ENCODE peak calls at places on chromosome 7, in six cellular contexts. Q is cardiac muscle cell, F is HFFc6, V is WERI-Rb-1, P is CD14-positive monocyte, L is neural crest cell. Z is an unnamed sample.

GRCh38 chr7:115965241-115965640 is 65.3 kb downstream of the TFEC start:
- DNase-seq in V (no peak), F (no peak), Q (no peak), L (no peak), P (no peak), Z (no peak)

GRCh38 chr7:132380065-132380464 is 196.2 kb downstream of the PLXNA4 start:
- DNase-seq in F (no peak), V (no peak), L (no peak), Q (peak), P (no peak), Z (no peak)

GRCh38 chr7:47735431-47736345 is 153.8 kb upstream of the TNS3 start:
- DNase-seq in V (no peak), L (no peak), F (no peak), P (no peak), Q (no peak), Z (peak)

GRCh38 chr7:128783143-128783799 is 7.7 kb upstream of the OPN1SW start:
- DNase-seq in L (peak), V (no peak), F (peak), Q (peak), P (no peak), Z (no peak)

GRCh38 chr7:126818393-126819196 is 434.1 kb downstream of the GRM8 start:
- DNase-seq in P (no peak), V (no peak), F (no peak), Q (no peak), L (no peak), Z (no peak)

GRCh38 chr7:95476904-95477594 is 8.7 kb upstream of the ASB4 start:
- DNase-seq in F (peak), P (no peak), L (peak), Q (peak), V (peak), Z (no peak)

GRCh38 chr7:130959743-130960207 is 225.8 kb upstream of the KLF14 start:
- DNase-seq in Q (peak), L (no peak), F (peak), V (no peak), P (no peak), Z (no peak)

GRCh38 chr7:14340415-14341079 is 351.1 kb upstream of the ETV1 start:
- DNase-seq in Q (no peak), F (no peak), L (no peak), V (no peak), P (no peak), Z (no peak)

GRCh38 chr7:130982160-130982638 is 248.2 kb upstream of the KLF14 start:
- DNase-seq in F (peak), P (no peak), L (no peak), V (peak), Q (peak), Z (no peak)

GRCh38 chr7:84637568-84638338 is 443.2 kb upstream of the SEMA3A start:
- DNase-seq in L (no peak), P (no peak), Q (peak), V (no peak), F (peak), Z (peak)

GRCh38 chr7:42900842-42901241 is 11.0 kb downstream of the C7orf25 start:
- DNase-seq in L (no peak), V (no peak), F (no peak), Q (no peak), P (no peak), Z (no peak)

GRCh38 chr7:47939425-47940036 is 8.7 kb downstream of the PKD1L1 start:
- DNase-seq in F (no peak), Q (no peak), P (no peak), L (no peak), V (no peak), Z (no peak)

GRCh38 chr7:38323156-38323555 is 49.7 kb upstream of the TARP start:
- DNase-seq in P (no peak), F (no peak), Q (no peak), V (no peak), L (no peak), Z (no peak)

GRCh38 chr7:158061884-158062656 is 525.6 kb downstream of the PTPRN2 start:
- DNase-seq in F (no peak), V (no peak), L (no peak), P (no peak), Q (no peak), Z (peak)

GRCh38 chr7:65436163-65436562 is 62.5 kb downstream of the ZNF92 start:
- DNase-seq in P (no peak), V (no peak), L (no peak), Q (no peak), F (no peak), Z (no peak)

GRCh38 chr7:127895814-127896280 is 135.4 kb downstream of the LRRC4 start:
- DNase-seq in V (no peak), P (no peak), F (no peak), Q (no peak), L (no peak), Z (no peak)

GRCh38 chr7:6169805-6170520 is 102.5 kb downstream of the CYTH3 start:
- DNase-seq in V (peak), P (peak), F (no peak), L (no peak), Q (no peak), Z (peak)

GRCh38 chr7:81457858-81458522 is 311.9 kb downstream of the HGF start:
- DNase-seq in P (no peak), L (no peak), Q (peak), F (peak), V (no peak), Z (no peak)

GRCh38 chr7:74343281-74344127 is 54.3 kb downstream of the CLIP2 start:
- DNase-seq in L (no peak), P (no peak), V (no peak), Q (peak), F (peak), Z (no peak)

GRCh38 chr7:138395763-138396162 is 64.3 kb upstream of the TRIM24 start:
- DNase-seq in Q (no peak), L (no peak), V (no peak), P (no peak), F (no peak), Z (no peak)

DNA sequence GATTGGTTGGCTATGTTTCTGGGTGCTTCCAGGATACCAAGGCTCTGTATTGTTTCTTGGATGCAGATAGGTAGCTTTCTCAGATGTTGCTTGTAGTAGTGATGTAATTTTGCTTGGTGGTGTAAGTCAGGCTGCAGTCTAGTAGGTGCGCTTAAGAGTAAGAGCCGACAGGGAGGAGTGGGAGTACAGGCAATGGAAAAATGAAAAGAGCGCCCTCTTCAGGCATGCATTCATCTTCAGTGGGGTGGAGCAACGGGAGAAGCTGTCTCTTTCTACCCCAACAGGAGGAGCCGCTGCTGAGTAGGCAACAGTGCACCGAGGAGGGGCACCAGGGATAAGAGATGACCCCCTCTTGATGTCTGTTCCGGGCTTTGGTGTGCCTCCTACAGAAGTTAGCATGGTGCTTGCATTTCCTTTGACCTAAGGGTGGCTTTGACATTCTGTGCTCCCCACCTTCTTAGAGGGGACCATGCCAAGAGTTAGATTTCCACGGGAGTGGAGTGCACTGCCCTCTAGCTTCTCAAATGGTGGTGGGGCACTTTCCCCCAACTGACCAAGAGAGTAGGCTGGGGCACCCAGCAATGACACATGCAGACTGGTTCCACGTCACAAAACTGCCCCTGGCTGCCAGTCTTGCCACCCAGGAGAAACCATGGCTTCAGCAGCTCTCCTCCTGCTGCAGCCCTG is 56.1 kb downstream of the ZNF783 start:
- DNase-seq in V (no peak), L (no peak), P (no peak), Q (no peak), F (no peak), Z (no peak)
- TF ChIP-seq CTCF in V (peak), L (no peak), P (no peak), Q (no peak), F (peak), Z (peak)

DNA sequence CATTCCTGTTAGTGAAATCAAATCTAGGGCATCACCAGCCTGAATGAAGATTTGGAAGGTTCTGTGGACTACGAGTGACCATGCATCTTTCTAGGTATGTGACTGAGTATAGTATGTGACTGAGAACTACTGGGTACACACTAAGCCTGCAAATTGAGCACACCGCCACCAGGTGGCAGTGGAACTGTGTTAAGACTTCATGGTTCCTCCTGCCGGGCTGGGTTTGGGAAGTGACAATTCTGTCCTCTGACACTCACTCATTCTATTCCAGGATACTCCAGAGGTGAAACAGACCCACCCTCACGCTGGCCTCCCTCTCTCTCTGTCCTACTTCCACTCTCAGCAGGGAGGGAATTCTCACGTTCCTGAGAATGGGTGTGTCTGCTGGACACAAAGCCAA is 84.0 kb upstream of the TMEM248 start:
- DNase-seq in L (peak), Q (peak), P (peak), V (peak), F (no peak), Z (peak)
- TF ChIP-seq CTCF in L (peak), Q (peak), P (peak), V (peak), F (peak), Z (peak)

GRCh38 chr7:124074007-124074406 is 41.1 kb upstream of the TMEM229A start:
- DNase-seq in V (no peak), L (no peak), P (no peak), F (no peak), Q (no peak), Z (no peak)

GRCh38 chr7:124076844-124077243 is 44.0 kb upstream of the TMEM229A start:
- DNase-seq in V (no peak), F (no peak), P (no peak), Q (no peak), L (no peak), Z (no peak)

GRCh38 chr7:124073325-124073676 is 40.4 kb upstream of the TMEM229A start:
- DNase-seq in L (no peak), Q (no peak), P (no peak), F (no peak), V (no peak), Z (no peak)

GRCh38 chr7:124072603-124073324 is 39.9 kb upstream of the TMEM229A start:
- DNase-seq in P (no peak), L (no peak), F (peak), V (no peak), Q (peak), Z (no peak)

GRCh38 chr7:124077546-124077945 is 44.7 kb upstream of the TMEM229A start:
- DNase-seq in Q (no peak), P (no peak), V (no peak), F (no peak), L (no peak), Z (no peak)
- TF ChIP-seq CTCF in Q (no peak), P (no peak), V (no peak), F (peak), L (peak), Z (no peak)

GRCh38 chr7:31937982-31938381 is 132.2 kb downstream of the PDE1C start:
- DNase-seq in P (no peak), L (no peak), V (no peak), F (no peak), Q (no peak), Z (no peak)

GRCh38 chr7:31940167-31940566 is 130.0 kb downstream of the PDE1C start:
- DNase-seq in Q (no peak), L (no peak), P (no peak), V (no peak), F (no peak), Z (no peak)

GRCh38 chr7:31939076-31939475 is 131.1 kb downstream of the PDE1C start:
- DNase-seq in L (no peak), Q (no peak), F (no peak), P (no peak), V (no peak), Z (no peak)

GRCh38 chr7:31935671-31936070 is 134.5 kb downstream of the PDE1C start:
- DNase-seq in L (no peak), Q (no peak), F (no peak), V (no peak), P (no peak), Z (no peak)

GRCh38 chr7:31938650-31939049 is 131.6 kb downstream of the PDE1C start:
- DNase-seq in L (no peak), Q (no peak), V (no peak), F (no peak), P (no peak), Z (no peak)
- TF ChIP-seq CTCF in L (peak), Q (no peak), V (peak), F (peak), P (no peak), Z (peak)

GRCh38 chr7:13312327-13312726 is 624.9 kb downstream of the ARL4A start:
- DNase-seq in F (no peak), P (no peak), V (no peak), Q (no peak), L (peak), Z (no peak)

GRCh38 chr7:13308423-13308822 is 621.0 kb downstream of the ARL4A start:
- DNase-seq in F (no peak), L (no peak), Q (no peak), V (no peak), P (no peak), Z (no peak)

GRCh38 chr7:13309535-13309934 is 622.1 kb downstream of the ARL4A start:
- DNase-seq in F (no peak), Q (no peak), V (no peak), P (no peak), L (no peak), Z (no peak)
- TF ChIP-seq CTCF in F (peak), Q (no peak), V (no peak), P (no peak), L (no peak), Z (peak)

DNA sequence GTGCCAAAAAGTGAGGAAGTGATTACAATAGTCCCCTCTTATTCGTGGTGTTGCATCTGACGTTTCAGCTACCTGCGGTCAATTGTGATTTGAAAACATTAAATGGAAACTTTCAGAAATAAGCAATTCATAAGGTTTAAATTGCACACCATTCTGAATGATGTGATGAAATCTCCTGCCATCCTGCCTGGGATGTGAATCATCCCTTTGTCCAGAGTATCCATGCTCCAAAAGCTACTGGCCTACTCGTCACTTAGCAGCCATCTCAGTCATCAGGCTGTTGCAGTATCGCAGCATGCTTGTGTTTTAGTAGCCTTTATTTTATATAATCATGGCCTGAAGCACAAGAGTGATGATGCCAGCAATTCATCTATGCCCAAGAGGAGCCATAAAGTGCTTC is 97.7 kb upstream of the CDCA7L start:
- DNase-seq in P (no peak), Q (no peak), F (no peak), V (no peak), L (no peak), Z (no peak)
- TF ChIP-seq CTCF in P (no peak), Q (no peak), F (no peak), V (no peak), L (no peak), Z (no peak)

DNA sequence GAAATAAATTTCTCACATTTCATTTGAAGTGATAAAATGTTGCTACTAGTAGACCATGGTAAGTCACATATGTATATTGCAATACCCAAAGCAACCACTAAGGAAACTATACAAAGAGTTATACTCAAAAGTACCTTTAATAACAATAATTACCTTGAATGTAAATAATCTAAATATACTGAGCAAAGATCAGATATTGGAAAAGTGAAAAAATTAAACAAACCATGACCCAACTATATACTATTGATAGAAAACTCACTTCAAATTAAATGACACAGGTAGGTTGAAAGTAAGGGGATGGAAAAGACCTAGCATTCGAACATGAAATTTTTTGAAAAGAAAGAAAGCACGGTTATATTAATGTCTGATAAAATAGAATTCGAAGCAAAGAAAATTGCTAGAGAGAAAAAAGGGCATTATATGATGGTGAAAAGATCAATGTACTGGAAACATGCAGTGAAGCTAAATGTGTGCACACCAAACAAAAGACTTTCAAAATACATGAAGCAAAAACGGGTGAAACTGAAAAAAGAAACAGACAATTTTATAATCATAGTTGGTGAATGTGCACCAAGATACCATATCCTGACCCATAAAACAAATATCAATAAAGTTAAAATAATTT is 29.1 kb downstream of the TFPI2 start:
- DNase-seq in P (no peak), F (no peak), V (no peak), Q (no peak), L (no peak), Z (no peak)
- TF ChIP-seq CTCF in P (peak), F (peak), V (no peak), Q (peak), L (peak), Z (peak)